ENCODE peak calls at places on chromosomes 16 and 17, in five cellular contexts. R is K562, I is endothelial cell of umbilical vein, N is HepG2, D is transverse colon. T is an unnamed sample. For H3K4me1, the result is how much of the 10 kb centered on the place peaks cover.

GRCh38 chr17:78125138-78125913 is 3.2 kb downstream of the TMC6 start:
- DNase-seq in R (no peak), I (no peak), N (no peak), D (no peak), T (no peak)

GRCh38 chr16:81883235-81883634 is 104.1 kb downstream of the PLCG2 start:
- DNase-seq in R (no peak), I (no peak), N (no peak), D (no peak), T (no peak)

GRCh38 chr17:71959129-71959528 is 161.7 kb upstream of the SOX9 start:
- DNase-seq in R (no peak), I (no peak), N (peak), D (no peak), T (no peak)

GRCh38 chr17:50845260-50846147 is 10.1 kb downstream of the WFIKKN2 start:
- DNase-seq in R (no peak), I (no peak), N (no peak), D (no peak), T (peak)

GRCh38 chr17:68097161-68097805 is 61.7 kb downstream of the KPNA2 start:
- DNase-seq in R (no peak), I (no peak), N (peak), D (no peak), T (no peak)

GRCh38 chr17:41404024-41404651 is 6.7 kb upstream of the KRT31 start:
- DNase-seq in R (no peak), I (peak), N (peak), D (no peak), T (no peak)

GRCh38 chr16:77331802-77332586 is 102.8 kb downstream of the ADAMTS18 start:
- DNase-seq in R (no peak), I (no peak), N (no peak), D (no peak), T (no peak)

GRCh38 chr16:31421587-31421986 is 6.6 kb downstream of the COX6A2 start:
- DNase-seq in R (no peak), I (no peak), N (no peak), D (no peak), T (no peak)

GRCh38 chr17:54530398-54530797 is 370.3 kb upstream of the TOM1L1 start:
- DNase-seq in R (no peak), I (no peak), N (no peak), D (no peak), T (no peak)

GRCh38 chr17:77322534-77323412 is 182.0 kb downstream of the SEC14L1 start:
- DNase-seq in R (peak), I (peak), N (peak), D (peak), T (peak)

GRCh38 chr16:3035972-3036725 is 595 bp downstream of the BICDL2 start:
- DNase-seq in R (no peak), I (no peak), N (no peak), D (peak), T (no peak)

GRCh38 chr16:67562918-67563707 is 787 bp downstream of the CTCF start:
- DNase-seq in R (peak), I (peak), N (peak), D (peak), T (peak)

GRCh38 chr16:86099326-86099725 is 200.4 kb downstream of the IRF8 start:
- DNase-seq in R (no peak), I (no peak), N (no peak), D (no peak), T (peak)

GRCh38 chr16:12067714-12068401 is 91.3 kb downstream of the SNX29 start:
- DNase-seq in R (peak), I (peak), N (peak), D (peak), T (no peak)

GRCh38 chr17:44959821-44960523 is 8.1 kb downstream of the C1QL1 start:
- DNase-seq in R (no peak), I (no peak), N (no peak), D (no peak), T (peak)

GRCh38 chr17:40560592-40561293 is 4.5 kb downstream of the CCR7 start:
- DNase-seq in R (peak), I (no peak), N (no peak), D (no peak), T (no peak)

GRCh38 chr16:85146922-85147651 is 34.8 kb upstream of the CIBAR2 start:
- DNase-seq in R (no peak), I (no peak), N (no peak), D (no peak), T (no peak)

GRCh38 chr17:3848229-3848628 is 2.2 kb upstream of the NCBP3 start:
- DNase-seq in R (no peak), I (no peak), N (no peak), D (no peak), T (no peak)

GRCh38 chr16:68486671-68487495 is 38.6 kb upstream of the SMPD3 start:
- DNase-seq in R (no peak), I (peak), N (no peak), D (peak), T (no peak)

DNA sequence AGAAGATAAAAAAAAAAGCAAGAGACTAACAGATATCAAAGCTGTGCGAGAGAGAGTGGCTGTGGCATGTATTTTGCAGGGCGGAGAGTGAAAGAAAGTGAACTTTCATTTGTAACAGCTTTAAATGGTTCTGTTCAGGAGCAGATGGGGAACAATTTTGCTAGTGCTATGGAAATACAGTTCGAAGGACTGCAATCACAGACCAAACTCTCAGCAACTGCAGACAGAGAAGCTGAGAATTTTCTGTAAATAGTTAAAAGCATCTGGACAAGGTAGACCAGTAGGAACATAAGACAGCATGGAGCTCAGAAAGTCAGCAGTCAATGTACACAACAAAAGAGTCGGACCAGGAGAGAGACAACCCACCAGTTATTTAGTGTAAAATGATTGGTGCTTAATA is 62.3 kb downstream of the TBX4 start:
- DNase-seq in R (no peak), I (no peak), N (no peak), D (no peak), T (no peak)
- TF ChIP-seq POLR2A in R (no peak), I (no peak), N (no peak), D (no peak), T (no peak)

DNA sequence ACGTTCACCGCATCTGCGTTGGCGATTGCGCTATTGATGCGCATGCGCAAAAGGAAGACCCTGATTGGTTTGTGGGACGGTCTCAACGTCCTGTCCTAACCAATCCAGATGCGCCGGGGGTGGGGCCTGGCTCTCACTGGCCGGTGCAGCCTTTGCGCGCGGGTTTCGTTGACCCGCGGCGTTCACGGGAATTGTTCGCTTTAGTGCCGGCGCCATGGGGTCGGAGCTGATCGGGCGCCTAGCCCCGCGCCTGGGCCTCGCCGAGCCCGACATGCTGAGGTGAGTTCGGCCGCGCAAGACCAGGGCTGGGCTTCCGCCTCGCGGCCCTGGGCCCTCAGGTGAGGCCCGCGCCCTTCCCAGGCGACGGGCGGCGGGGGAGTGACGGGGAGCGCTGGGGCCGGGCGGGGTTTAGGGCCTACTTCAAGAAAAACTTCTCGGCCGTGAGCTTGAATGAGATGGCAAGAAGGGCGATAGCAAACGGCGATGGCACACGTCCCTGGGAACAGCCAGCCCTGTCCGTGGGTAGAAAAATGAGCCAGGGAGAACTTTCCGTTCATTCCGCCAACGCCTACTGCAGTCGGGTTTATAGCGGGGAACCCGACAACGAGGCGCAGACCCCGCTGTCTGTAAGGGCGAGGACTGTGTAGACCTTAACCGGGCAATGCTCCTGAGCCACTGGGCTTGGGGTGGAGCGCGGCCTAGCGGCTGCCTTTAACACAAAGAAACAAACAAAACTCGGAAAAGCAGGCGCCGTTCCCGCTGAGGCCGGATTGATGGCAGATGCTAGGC is at the start of gene ORC6:
- DNase-seq in R (peak), I (peak), N (peak), D (peak), T (peak)
- TF ChIP-seq POLR2AphosphoS5 in R (peak), I (peak), N (peak), D (peak), T (no peak)

GRCh38 chr17:38564254-38564605 is 41.5 kb downstream of the SRCIN1 start:
- DNase-seq in R (no peak), I (no peak), N (no peak), D (no peak), T (no peak)

GRCh38 chr17:38562215-38562569 is 43.6 kb downstream of the SRCIN1 start:
- DNase-seq in R (no peak), I (no peak), N (no peak), D (no peak), T (no peak)

GRCh38 chr17:38561416-38562214 is 44.1 kb downstream of the SRCIN1 start:
- DNase-seq in R (no peak), I (no peak), N (no peak), D (no peak), T (no peak)

GRCh38 chr17:38563362-38564253 is 42.1 kb downstream of the SRCIN1 start:
- DNase-seq in R (peak), I (no peak), N (no peak), D (no peak), T (no peak)

DNA sequence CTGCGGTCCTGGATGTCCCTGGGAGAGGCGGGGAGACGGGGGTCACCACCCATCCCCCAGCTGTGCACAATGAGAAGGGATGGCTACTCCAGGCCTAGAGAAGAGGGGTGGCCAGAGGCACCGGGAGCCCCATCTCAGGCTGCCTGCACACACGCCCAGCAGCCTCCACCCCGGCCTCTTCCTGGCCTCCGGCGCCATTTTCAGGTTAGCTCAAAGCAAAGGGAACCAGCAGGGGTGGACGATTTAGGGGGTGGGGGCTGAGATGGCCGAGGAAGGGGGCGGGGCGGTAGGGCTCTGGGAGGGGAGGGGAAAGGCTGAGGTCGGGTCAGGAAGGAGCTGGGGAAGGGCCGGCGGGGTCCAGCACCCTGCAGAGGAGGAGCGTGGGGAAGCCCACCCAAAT is 42.8 kb downstream of the SRCIN1 start:
- DNase-seq in R (no peak), I (no peak), N (no peak), D (no peak), T (no peak)
- H3K4me1 ChIP-seq in R (under half), I (under half), N (under half), D (under half), T (under half)

GRCh38 chr16:20743591-20743990 is 2.0 kb upstream of the THUMPD1 start:
- DNase-seq in R (no peak), I (no peak), N (no peak), D (no peak), T (no peak)

GRCh38 chr16:20741555-20742285 is at the start of gene THUMPD1:
- DNase-seq in R (peak), I (peak), N (peak), D (peak), T (peak)

GRCh38 chr16:20744922-20745440 is 3.4 kb upstream of the THUMPD1 start:
- DNase-seq in R (no peak), I (peak), N (no peak), D (no peak), T (no peak)

GRCh38 chr16:20740007-20740883 is 1.4 kb downstream of the THUMPD1 start:
- DNase-seq in R (no peak), I (peak), N (peak), D (no peak), T (no peak)

GRCh38 chr16:20740901-20741491 is 622 bp downstream of the THUMPD1 start:
- DNase-seq in R (peak), I (peak), N (peak), D (peak), T (peak)
- TF ChIP-seq POLR2A in R (peak), I (peak), N (no peak), D (no peak), T (peak)

DNA sequence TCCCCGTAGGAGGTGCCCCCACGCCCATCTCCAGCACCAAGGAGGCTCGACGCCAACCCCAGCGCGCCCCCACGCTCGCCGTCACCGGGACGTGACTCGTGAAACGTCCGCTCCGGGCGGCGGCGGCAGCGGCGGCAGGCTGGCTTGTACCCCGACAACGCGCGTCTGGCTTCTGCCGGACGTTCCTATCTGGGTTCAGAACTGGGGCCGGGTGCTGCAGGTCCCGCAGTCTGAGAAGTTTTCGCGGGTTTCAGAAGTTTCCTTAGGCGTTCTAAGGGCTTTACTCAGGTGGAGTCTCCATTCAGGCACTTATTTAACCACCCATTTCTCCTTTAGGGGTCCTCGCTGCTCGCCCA is 672 bp upstream of the ALKBH5 start:
- DNase-seq in R (peak), I (no peak), N (no peak), D (peak), T (peak)
- TF ChIP-seq POLR2AphosphoS5 in R (peak), I (peak), N (no peak), D (no peak), T (no peak)

T was measured in sigmoid colon.